ENCODE peak calls at places on chromosomes 2 and 18, in nine cellular contexts. One of them, this sample, is unnamed.

GRCh38 chr2:17643031-17643615 is 102.6 kb downstream of the VSNL1 start:
- DNase-seq in stimulated activated CD4-positive, alpha-beta T cell treated with anti-CD3 and anti-CD28 coated beads, TNF-alpha, amount 100 ng/mL, for 4 hours: no peak
- DNase-seq in putamen: peak
- DNase-seq in adrenal gland: peak
- DNase-seq in stimulated activated CD8-positive, alpha-beta memory T cell treated with anti-CD3 and anti-CD28 coated beads, Interleukin-4, amount 100 ng/mL, for 1 hour: no peak
- DNase-seq in AG09319: peak
- DNase-seq in psoas muscle: no peak
- DNase-seq in GF-D8: no peak
- DNase-seq in fibroblast of the conjunctiva: peak
- DNase-seq in this sample: no peak

GRCh38 chr2:239443666-239444567 is 43.1 kb upstream of the HDAC4 start:
- DNase-seq in putamen: peak
- DNase-seq in AG09319: no peak
- DNase-seq in adrenal gland: peak
- DNase-seq in stimulated activated CD4-positive, alpha-beta T cell treated with anti-CD3 and anti-CD28 coated beads, TNF-alpha, amount 100 ng/mL, for 4 hours: no peak
- DNase-seq in psoas muscle: no peak
- DNase-seq in stimulated activated CD8-positive, alpha-beta memory T cell treated with anti-CD3 and anti-CD28 coated beads, Interleukin-4, amount 100 ng/mL, for 1 hour: no peak
- DNase-seq in GF-D8: no peak
- DNase-seq in fibroblast of the conjunctiva: no peak
- DNase-seq in this sample: no peak

GRCh38 chr2:219109468-219109867 is 48.7 kb upstream of the IHH start:
- DNase-seq in psoas muscle: no peak
- DNase-seq in GF-D8: peak
- DNase-seq in AG09319: no peak
- DNase-seq in stimulated activated CD8-positive, alpha-beta memory T cell treated with anti-CD3 and anti-CD28 coated beads, Interleukin-4, amount 100 ng/mL, for 1 hour: no peak
- DNase-seq in adrenal gland: no peak
- DNase-seq in putamen: no peak
- DNase-seq in stimulated activated CD4-positive, alpha-beta T cell treated with anti-CD3 and anti-CD28 coated beads, TNF-alpha, amount 100 ng/mL, for 4 hours: no peak
- DNase-seq in fibroblast of the conjunctiva: no peak
- DNase-seq in this sample: no peak

GRCh38 chr18:54254265-54254758 is 15.0 kb upstream of the POLI start:
- DNase-seq in fibroblast of the conjunctiva: no peak
- DNase-seq in stimulated activated CD8-positive, alpha-beta memory T cell treated with anti-CD3 and anti-CD28 coated beads, Interleukin-4, amount 100 ng/mL, for 1 hour: no peak
- DNase-seq in psoas muscle: no peak
- DNase-seq in GF-D8: no peak
- DNase-seq in putamen: no peak
- DNase-seq in AG09319: no peak
- DNase-seq in adrenal gland: no peak
- DNase-seq in stimulated activated CD4-positive, alpha-beta T cell treated with anti-CD3 and anti-CD28 coated beads, TNF-alpha, amount 100 ng/mL, for 4 hours: no peak
- DNase-seq in this sample: peak

GRCh38 chr2:204453730-204454167 is 91.5 kb upstream of the PARD3B start:
- DNase-seq in adrenal gland: no peak
- DNase-seq in fibroblast of the conjunctiva: no peak
- DNase-seq in GF-D8: no peak
- DNase-seq in AG09319: no peak
- DNase-seq in stimulated activated CD4-positive, alpha-beta T cell treated with anti-CD3 and anti-CD28 coated beads, TNF-alpha, amount 100 ng/mL, for 4 hours: no peak
- DNase-seq in putamen: no peak
- DNase-seq in stimulated activated CD8-positive, alpha-beta memory T cell treated with anti-CD3 and anti-CD28 coated beads, Interleukin-4, amount 100 ng/mL, for 1 hour: no peak
- DNase-seq in psoas muscle: no peak
- DNase-seq in this sample: peak

GRCh38 chr2:43759195-43759594 is 14.6 kb upstream of the DYNC2LI1 start:
- DNase-seq in AG09319: peak
- DNase-seq in stimulated activated CD4-positive, alpha-beta T cell treated with anti-CD3 and anti-CD28 coated beads, TNF-alpha, amount 100 ng/mL, for 4 hours: no peak
- DNase-seq in putamen: no peak
- DNase-seq in adrenal gland: no peak
- DNase-seq in GF-D8: no peak
- DNase-seq in stimulated activated CD8-positive, alpha-beta memory T cell treated with anti-CD3 and anti-CD28 coated beads, Interleukin-4, amount 100 ng/mL, for 1 hour: no peak
- DNase-seq in psoas muscle: no peak
- DNase-seq in fibroblast of the conjunctiva: peak
- DNase-seq in this sample: no peak

GRCh38 chr2:166067204-166067603 is 60.6 kb downstream of the SCN1A start:
- DNase-seq in psoas muscle: no peak
- DNase-seq in fibroblast of the conjunctiva: no peak
- DNase-seq in stimulated activated CD4-positive, alpha-beta T cell treated with anti-CD3 and anti-CD28 coated beads, TNF-alpha, amount 100 ng/mL, for 4 hours: no peak
- DNase-seq in AG09319: no peak
- DNase-seq in adrenal gland: no peak
- DNase-seq in putamen: no peak
- DNase-seq in GF-D8: no peak
- DNase-seq in stimulated activated CD8-positive, alpha-beta memory T cell treated with anti-CD3 and anti-CD28 coated beads, Interleukin-4, amount 100 ng/mL, for 1 hour: no peak
- DNase-seq in this sample: no peak

GRCh38 chr2:189538402-189538801 is 42.2 kb downstream of the SLC40A1 start:
- DNase-seq in stimulated activated CD4-positive, alpha-beta T cell treated with anti-CD3 and anti-CD28 coated beads, TNF-alpha, amount 100 ng/mL, for 4 hours: no peak
- DNase-seq in stimulated activated CD8-positive, alpha-beta memory T cell treated with anti-CD3 and anti-CD28 coated beads, Interleukin-4, amount 100 ng/mL, for 1 hour: no peak
- DNase-seq in adrenal gland: no peak
- DNase-seq in AG09319: no peak
- DNase-seq in putamen: no peak
- DNase-seq in psoas muscle: no peak
- DNase-seq in GF-D8: no peak
- DNase-seq in fibroblast of the conjunctiva: no peak
- DNase-seq in this sample: no peak

GRCh38 chr2:37375721-37376399 is 31.4 kb downstream of the QPCT start:
- DNase-seq in stimulated activated CD4-positive, alpha-beta T cell treated with anti-CD3 and anti-CD28 coated beads, TNF-alpha, amount 100 ng/mL, for 4 hours: no peak
- DNase-seq in putamen: no peak
- DNase-seq in psoas muscle: no peak
- DNase-seq in AG09319: no peak
- DNase-seq in adrenal gland: no peak
- DNase-seq in stimulated activated CD8-positive, alpha-beta memory T cell treated with anti-CD3 and anti-CD28 coated beads, Interleukin-4, amount 100 ng/mL, for 1 hour: no peak
- DNase-seq in fibroblast of the conjunctiva: no peak
- DNase-seq in GF-D8: no peak
- DNase-seq in this sample: no peak